ENCODE peak calls at places on chromosomes 12 and 14, in five cellular contexts. One of them, this sample, is unnamed.

GRCh38 chr12:105278043-105278697 is 42.2 kb upstream of the APPL2 start:
- DNase-seq in GF-D8: no peak
- DNase-seq in Caki2: no peak
- DNase-seq in activated CD4-positive, alpha-beta T cell treated with anti-CD3 and anti-CD28 coated beads for 1 hour: no peak
- DNase-seq in brain microvascular endothelial cell: peak
- DNase-seq in this sample: no peak

GRCh38 chr12:53048033-53048779 is 1.7 kb upstream of the TNS2 start:
- DNase-seq in GF-D8: no peak
- DNase-seq in Caki2: peak
- DNase-seq in activated CD4-positive, alpha-beta T cell treated with anti-CD3 and anti-CD28 coated beads for 1 hour: no peak
- DNase-seq in brain microvascular endothelial cell: no peak
- DNase-seq in this sample: no peak

GRCh38 chr12:100401660-100402059 is 44.8 kb downstream of the SLC17A8 start:
- DNase-seq in GF-D8: no peak
- DNase-seq in Caki2: peak
- DNase-seq in activated CD4-positive, alpha-beta T cell treated with anti-CD3 and anti-CD28 coated beads for 1 hour: no peak
- DNase-seq in brain microvascular endothelial cell: peak
- DNase-seq in this sample: no peak

GRCh38 chr14:93959239-93960107 is 16.9 kb downstream of the ASB2 start:
- DNase-seq in GF-D8: no peak
- DNase-seq in Caki2: peak
- DNase-seq in activated CD4-positive, alpha-beta T cell treated with anti-CD3 and anti-CD28 coated beads for 1 hour: peak
- DNase-seq in brain microvascular endothelial cell: peak
- DNase-seq in this sample: no peak

GRCh38 chr12:46998811-46999368 is 80.5 kb upstream of the PCED1B start:
- DNase-seq in GF-D8: no peak
- DNase-seq in Caki2: peak
- DNase-seq in activated CD4-positive, alpha-beta T cell treated with anti-CD3 and anti-CD28 coated beads for 1 hour: no peak
- DNase-seq in brain microvascular endothelial cell: peak
- DNase-seq in this sample: no peak

GRCh38 chr12:120903382-120903817 is 758 bp downstream of the SPPL3 start:
- DNase-seq in GF-D8: peak
- DNase-seq in Caki2: peak
- DNase-seq in activated CD4-positive, alpha-beta T cell treated with anti-CD3 and anti-CD28 coated beads for 1 hour: peak
- DNase-seq in brain microvascular endothelial cell: peak
- DNase-seq in this sample: peak

GRCh38 chr12:107134558-107134957 is 41.2 kb upstream of the CRY1 start:
- DNase-seq in GF-D8: no peak
- DNase-seq in Caki2: no peak
- DNase-seq in activated CD4-positive, alpha-beta T cell treated with anti-CD3 and anti-CD28 coated beads for 1 hour: no peak
- DNase-seq in brain microvascular endothelial cell: no peak
- DNase-seq in this sample: peak

GRCh38 chr14:104419865-104420458 is 159.6 kb upstream of the C14orf180 start:
- DNase-seq in GF-D8: no peak
- DNase-seq in Caki2: no peak
- DNase-seq in activated CD4-positive, alpha-beta T cell treated with anti-CD3 and anti-CD28 coated beads for 1 hour: no peak
- DNase-seq in brain microvascular endothelial cell: no peak
- DNase-seq in this sample: no peak

GRCh38 chr14:72965249-72965648 is 39.0 kb downstream of the DCAF4 start:
- DNase-seq in GF-D8: no peak
- DNase-seq in Caki2: no peak
- DNase-seq in activated CD4-positive, alpha-beta T cell treated with anti-CD3 and anti-CD28 coated beads for 1 hour: no peak
- DNase-seq in brain microvascular endothelial cell: peak
- DNase-seq in this sample: no peak

GRCh38 chr12:3152013-3152412 is 74.8 kb downstream of the TSPAN9 start:
- DNase-seq in GF-D8: no peak
- DNase-seq in Caki2: no peak
- DNase-seq in activated CD4-positive, alpha-beta T cell treated with anti-CD3 and anti-CD28 coated beads for 1 hour: no peak
- DNase-seq in brain microvascular endothelial cell: peak
- DNase-seq in this sample: peak

GRCh38 chr14:96958057-96958456 is 160.9 kb downstream of the VRK1 start:
- DNase-seq in GF-D8: no peak
- DNase-seq in Caki2: no peak
- DNase-seq in activated CD4-positive, alpha-beta T cell treated with anti-CD3 and anti-CD28 coated beads for 1 hour: no peak
- DNase-seq in brain microvascular endothelial cell: no peak
- DNase-seq in this sample: no peak

GRCh38 chr12:132525833-132526455 is 36.0 kb downstream of the FBRSL1 start:
- DNase-seq in GF-D8: no peak
- DNase-seq in Caki2: no peak
- DNase-seq in activated CD4-positive, alpha-beta T cell treated with anti-CD3 and anti-CD28 coated beads for 1 hour: no peak
- DNase-seq in brain microvascular endothelial cell: no peak
- DNase-seq in this sample: no peak

GRCh38 chr12:104687823-104688573 is 231.2 kb downstream of the CHST11 start:
- DNase-seq in GF-D8: peak
- DNase-seq in Caki2: no peak
- DNase-seq in activated CD4-positive, alpha-beta T cell treated with anti-CD3 and anti-CD28 coated beads for 1 hour: no peak
- DNase-seq in brain microvascular endothelial cell: no peak
- DNase-seq in this sample: no peak

GRCh38 chr12:2845280-2845679 is 10.4 kb upstream of the NRIP2 start:
- DNase-seq in GF-D8: no peak
- DNase-seq in Caki2: no peak
- DNase-seq in activated CD4-positive, alpha-beta T cell treated with anti-CD3 and anti-CD28 coated beads for 1 hour: no peak
- DNase-seq in brain microvascular endothelial cell: peak
- DNase-seq in this sample: no peak

GRCh38 chr12:5081016-5081415 is 37.3 kb downstream of the KCNA5 start:
- DNase-seq in GF-D8: no peak
- DNase-seq in Caki2: peak
- DNase-seq in activated CD4-positive, alpha-beta T cell treated with anti-CD3 and anti-CD28 coated beads for 1 hour: no peak
- DNase-seq in brain microvascular endothelial cell: no peak
- DNase-seq in this sample: peak

GRCh38 chr12:54744590-54744989 is 96.4 kb upstream of the DCD start:
- DNase-seq in GF-D8: no peak
- DNase-seq in Caki2: no peak
- DNase-seq in activated CD4-positive, alpha-beta T cell treated with anti-CD3 and anti-CD28 coated beads for 1 hour: no peak
- DNase-seq in brain microvascular endothelial cell: no peak
- DNase-seq in this sample: no peak

GRCh38 chr12:104172564-104172935 is 34.5 kb upstream of the NFYB start:
- DNase-seq in GF-D8: no peak
- DNase-seq in Caki2: no peak
- DNase-seq in activated CD4-positive, alpha-beta T cell treated with anti-CD3 and anti-CD28 coated beads for 1 hour: no peak
- DNase-seq in brain microvascular endothelial cell: no peak
- DNase-seq in this sample: no peak

This sample was measured in WTC11.